ENCODE peak calls at places on chromosomes 13 and 19, in ten cellular contexts. B is Jurkat, Clone E6-1; C is body of pancreas; J is NCI-H2107; W is HT1080; T is BJ; H is posterior cingulate gyrus; F is NCI-H1436; V is stimulated activated CD8-positive, alpha-beta memory T cell treated with anti-CD3 and anti-CD28 coated beads, Interleukin-2, amount 100 ng/mL, for 48 hours; Z is iPS-NIHi11. O is an unnamed sample.

GRCh38 chr13:99192480-99192879 is 8.2 kb upstream of the UBAC2 start:
- DNase-seq in T (no peak), F (no peak), B (no peak), C (no peak), H (no peak), Z (no peak), W (no peak), V (no peak), J (no peak), O (no peak)

GRCh38 chr13:110338441-110339101 is 31.5 kb downstream of the COL4A2 start:
- DNase-seq in B (no peak), F (no peak), T (peak; percentile 66), Z (no peak), H (no peak), C (no peak), J (no peak), W (no peak), V (no peak), O (no peak)

GRCh38 chr19:778910-779653 is 18.2 kb upstream of the PTBP1 start:
- DNase-seq in V (no peak), J (no peak), W (peak; percentile 75), H (no peak), B (no peak), F (no peak), T (peak; percentile 87), Z (peak; percentile 26), C (peak; percentile 46), O (no peak)

GRCh38 chr19:33394006-33394722 is 20.7 kb downstream of the CEBPG start:
- DNase-seq in B (no peak), F (no peak), W (peak; percentile 70), J (no peak), C (no peak), Z (no peak), V (no peak), T (no peak), H (no peak), O (no peak)

GRCh38 chr13:111939285-111940278 is 127.4 kb upstream of the SOX1 start:
- DNase-seq in C (no peak), J (no peak), Z (no peak), T (no peak), B (no peak), W (no peak), H (no peak), F (no peak), V (no peak), O (no peak)

GRCh38 chr13:36880961-36881360 is 39.1 kb downstream of the SMAD9 start:
- DNase-seq in W (no peak), F (no peak), B (no peak), C (no peak), J (no peak), T (peak; percentile 1), H (no peak), V (no peak), Z (no peak), O (no peak)

GRCh38 chr19:39138221-39139211 is 12.9 kb downstream of the PAK4 start:
- DNase-seq in J (no peak), C (peak; percentile 36), Z (no peak), W (no peak), B (no peak), F (no peak), T (no peak), H (no peak), V (no peak), O (no peak)

GRCh38 chr13:37656247-37656940 is 57.8 kb upstream of the POSTN start:
- DNase-seq in B (no peak), H (no peak), J (no peak), W (peak; percentile 98), C (no peak), F (no peak), V (no peak), T (peak; percentile 93), Z (no peak), O (no peak)

GRCh38 chr13:27200413-27201066 is 28.9 kb upstream of the USP12 start:
- DNase-seq in Z (no peak), W (no peak), V (no peak), B (no peak), H (no peak), F (no peak), J (no peak), T (no peak), C (no peak), O (no peak)

GRCh38 chr13:98471895-98472294 is 105.0 kb downstream of the STK24 start:
- DNase-seq in J (no peak), V (no peak), T (no peak), F (no peak), W (no peak), B (no peak), Z (no peak), C (no peak), H (no peak), O (no peak)

GRCh38 chr19:51422053-51422448 is 4.6 kb upstream of the SIGLEC10 start:
- DNase-seq in W (peak; percentile 61), F (peak; percentile 36), J (no peak), C (peak; percentile 87), V (peak; percentile 87), B (peak; percentile 47), H (peak; percentile 68), Z (peak; percentile 96), T (no peak), O (peak; percentile 53)

GRCh38 chr13:67175836-67176235 is 54.3 kb downstream of the PCDH9 start:
- DNase-seq in T (no peak), W (no peak), B (no peak), V (no peak), H (no peak), F (no peak), J (no peak), Z (no peak), C (no peak), O (no peak)

GRCh38 chr13:114045113-114045735 is 71.3 kb upstream of the C13orf46 start:
- DNase-seq in V (no peak), B (no peak), W (no peak), F (no peak), H (no peak), J (no peak), T (no peak), Z (no peak), C (no peak), O (no peak)

GRCh38 chr13:106535552-106536243 is at the start of gene EFNB2:
- DNase-seq in W (peak; percentile 94), F (peak; percentile 94), T (peak; percentile 47), V (peak; percentile 84), J (peak; percentile 59), C (peak; percentile 93), H (peak; percentile 87), Z (peak; percentile 96), B (peak; percentile 74), O (peak; percentile 95)

GRCh38 chr19:46416077-46416709 is 2.8 kb upstream of the CCDC8 start:
- DNase-seq in Z (peak; percentile 91), W (no peak), J (peak; percentile 52), B (no peak), C (peak; percentile 94), T (peak; percentile 42), F (peak; percentile 83), H (peak; percentile 87), V (peak; percentile 57), O (no peak)

GRCh38 chr19:10517361-10517759 is at the start of gene S1PR5:
- DNase-seq in Z (peak; percentile 72), T (no peak), W (no peak), B (no peak), H (peak; percentile 79), F (no peak), J (no peak), C (peak; percentile 73), V (no peak), O (no peak)

GRCh38 chr19:35458821-35459391 is 10.8 kb downstream of the FFAR2 start:
- DNase-seq in C (peak; percentile 89), H (no peak), B (no peak), J (no peak), F (no peak), T (no peak), W (no peak), V (no peak), Z (no peak), O (no peak)

GRCh38 chr13:27396252-27396846 is 28.1 kb upstream of the GTF3A start:
- DNase-seq in H (no peak), J (no peak), T (no peak), B (no peak), C (no peak), V (no peak), F (no peak), W (no peak), Z (no peak), O (no peak)

GRCh38 chr13:31385534-31385933 is 185.8 kb downstream of the B3GLCT start:
- DNase-seq in V (no peak), W (no peak), Z (no peak), F (no peak), J (no peak), H (no peak), T (no peak), C (no peak), B (no peak), O (no peak)

GRCh38 chr19:48510421-48511268 is 990 bp downstream of the LMTK3 start:
- DNase-seq in J (no peak), F (peak; percentile 60), W (peak; percentile 36), C (peak; percentile 74), B (peak; percentile 68), Z (peak; percentile 68), H (peak; percentile 86), T (no peak), V (peak; percentile 48), O (peak; percentile 45)

GRCh38 chr19:38213911-38214625 is 10.0 kb downstream of the DPF1 start:
- DNase-seq in W (peak; percentile 88), J (no peak), T (no peak), V (peak; percentile 72), F (no peak), H (peak; percentile 53), Z (no peak), B (peak; percentile 81), C (no peak), O (peak; percentile 65)

GRCh38 chr19:17648097-17648660 is 40.0 kb downstream of the UNC13A start:
- DNase-seq in H (no peak), B (no peak), J (no peak), V (no peak), Z (peak; percentile 95), W (no peak), C (no peak), T (no peak), F (no peak), O (no peak)

GRCh38 chr19:294341-294818 is 3.2 kb upstream of the PLPP2 start:
- DNase-seq in B (no peak), H (no peak), C (no peak), J (no peak), F (no peak), T (no peak), Z (no peak), W (no peak), V (no peak), O (peak; percentile 3)

GRCh38 chr19:23283925-23284324 is 33.7 kb upstream of the ZNF724 start:
- DNase-seq in T (no peak), W (peak; percentile 38), J (no peak), C (peak; percentile 76), V (peak; percentile 31), B (peak; percentile 75), H (peak; percentile 13), Z (peak; percentile 60), F (peak; percentile 30), O (peak; percentile 40)